ENCODE peak calls at places on chromosomes 5 and 9, in seven cellular contexts. D is MCF 10A, G is astrocyte of the spinal cord, F is Peyer's patch, E is natural killer cell, H is HepG2, J is coronary artery. C is an unnamed sample.

GRCh38 chr5:60668715-60669304 is 31.2 kb downstream of the DEPDC1B start:
- DNase-seq in D (peak; percentile 58), G (peak; percentile 48), F (no peak), E (no peak), H (peak; percentile 33), J (no peak), C (no peak)

GRCh38 chr5:52181403-52181802 is 606.3 kb upstream of the ITGA1 start:
- DNase-seq in D (no peak), G (no peak), F (no peak), E (no peak), H (no peak), J (no peak), C (no peak)

GRCh38 chr9:124869466-124869985 is 7.6 kb downstream of the ARPC5L start:
- DNase-seq in D (peak; percentile 33), G (no peak), F (peak; percentile 25), E (no peak), H (no peak), J (no peak), C (no peak)

GRCh38 chr5:153777681-153778080 is 261.0 kb downstream of the FAM114A2 start:
- DNase-seq in D (no peak), G (no peak), F (no peak), E (no peak), H (no peak), J (no peak), C (no peak)

GRCh38 chr9:17839744-17840143 is 260.9 kb downstream of the SH3GL2 start:
- DNase-seq in D (no peak), G (no peak), F (no peak), E (no peak), H (no peak), J (no peak), C (no peak)

GRCh38 chr5:177508837-177509236 is 789 bp downstream of the DOK3 start:
- DNase-seq in D (no peak), G (no peak), F (peak; percentile 59), E (no peak), H (no peak), J (no peak), C (no peak)

GRCh38 chr9:38621434-38622082 is 1.2 kb upstream of the ANKRD18A start:
- DNase-seq in D (peak; percentile 57), G (peak; percentile 38), F (no peak), E (no peak), H (peak; percentile 3), J (no peak), C (peak; percentile 25)

GRCh38 chr5:135324160-135324559 is 74.9 kb downstream of the MACROH2A1 start:
- DNase-seq in D (no peak), G (no peak), F (no peak), E (no peak), H (no peak), J (no peak), C (no peak)

GRCh38 chr5:6634327-6634713 is 1.1 kb downstream of the SRD5A1 start:
- DNase-seq in D (peak; percentile 11), G (peak; percentile 23), F (no peak), E (no peak), H (no peak), J (no peak), C (no peak)

GRCh38 chr5:113181409-113181808 is 204.8 kb downstream of the DCP2 start:
- DNase-seq in D (no peak), G (no peak), F (no peak), E (no peak), H (no peak), J (no peak), C (no peak)

GRCh38 chr5:140953234-140953633 is 13.0 kb upstream of the PCDHAC2 start:
- DNase-seq in D (no peak), G (no peak), F (no peak), E (no peak), H (no peak), J (no peak), C (no peak)

GRCh38 chr5:73497537-73498056 is 645 bp upstream of the BTF3 start:
- DNase-seq in D (no peak), G (no peak), F (no peak), E (no peak), H (no peak), J (no peak), C (no peak)

GRCh38 chr9:75064307-75065025 is 23.5 kb downstream of the NMRK1 start:
- DNase-seq in D (no peak), G (peak; percentile 61), F (no peak), E (no peak), H (no peak), J (no peak), C (no peak)

GRCh38 chr5:59863777-59864176 is 29.7 kb downstream of the PDE4D start:
- DNase-seq in D (no peak), G (peak; percentile 28), F (no peak), E (no peak), H (no peak), J (no peak), C (no peak)

GRCh38 chr5:149892594-149892993 is 52.0 kb downstream of the PDE6A start:
- DNase-seq in D (no peak), G (no peak), F (no peak), E (no peak), H (no peak), J (no peak), C (no peak)

GRCh38 chr5:78746990-78747389 is 98.4 kb upstream of the LHFPL2 start:
- DNase-seq in D (no peak), G (no peak), F (no peak), E (no peak), H (no peak), J (no peak), C (no peak)

GRCh38 chr9:24939099-24939850 is 393.6 kb upstream of the IZUMO3 start:
- DNase-seq in D (no peak), G (no peak), F (no peak), E (no peak), H (no peak), J (no peak), C (no peak)

GRCh38 chr9:2134391-2134790 is 119.2 kb downstream of the SMARCA2 start:
- DNase-seq in D (no peak), G (peak; percentile 12), F (no peak), E (no peak), H (no peak), J (no peak), C (no peak)

GRCh38 chr9:2127486-2127885 is 112.3 kb downstream of the SMARCA2 start:
- DNase-seq in D (peak; percentile 18), G (peak; percentile 73), F (no peak), E (no peak), H (no peak), J (no peak), C (no peak)

GRCh38 chr9:2128611-2129010 is 113.5 kb downstream of the SMARCA2 start:
- DNase-seq in D (no peak), G (no peak), F (no peak), E (no peak), H (no peak), J (no peak), C (no peak)

DNA sequence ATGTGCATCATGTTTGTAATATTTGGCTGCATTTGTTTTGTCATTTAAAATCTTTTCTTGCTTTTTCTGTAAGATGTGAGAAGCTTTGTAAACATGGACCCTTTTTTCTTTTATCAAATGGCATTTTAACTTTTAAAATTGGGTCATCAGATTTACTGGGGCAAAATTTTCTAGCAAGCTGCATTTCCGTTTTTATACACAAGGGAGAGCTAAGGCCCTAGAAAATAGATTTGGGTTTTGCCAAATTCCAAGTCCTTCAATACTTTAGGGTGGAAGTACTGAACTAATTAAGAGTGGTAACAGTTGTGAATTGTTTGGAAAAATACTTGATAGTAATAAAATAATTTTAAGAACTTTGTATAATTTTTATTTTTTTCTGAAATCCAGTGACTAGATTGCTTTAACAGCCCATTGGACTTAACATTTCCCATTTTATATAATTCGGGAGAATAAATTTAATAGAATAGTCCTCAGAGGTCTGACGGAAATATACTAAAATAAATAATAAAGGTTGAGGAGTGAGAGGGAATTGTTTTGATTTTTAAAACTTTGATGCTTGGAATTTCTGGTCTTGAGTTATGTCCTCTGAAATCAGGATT is 117.4 kb downstream of the SMARCA2 start:
- DNase-seq in D (peak; percentile 40), G (peak; percentile 53), F (no peak), E (no peak), H (no peak), J (no peak), C (no peak)
- TF ChIP-seq CTCF in D (peak; percentile 67), G (peak; percentile 76), F (peak; percentile 71), E (peak; percentile 72), H (peak; percentile 38), J (peak; percentile 35), C (peak; percentile 34)

DNA sequence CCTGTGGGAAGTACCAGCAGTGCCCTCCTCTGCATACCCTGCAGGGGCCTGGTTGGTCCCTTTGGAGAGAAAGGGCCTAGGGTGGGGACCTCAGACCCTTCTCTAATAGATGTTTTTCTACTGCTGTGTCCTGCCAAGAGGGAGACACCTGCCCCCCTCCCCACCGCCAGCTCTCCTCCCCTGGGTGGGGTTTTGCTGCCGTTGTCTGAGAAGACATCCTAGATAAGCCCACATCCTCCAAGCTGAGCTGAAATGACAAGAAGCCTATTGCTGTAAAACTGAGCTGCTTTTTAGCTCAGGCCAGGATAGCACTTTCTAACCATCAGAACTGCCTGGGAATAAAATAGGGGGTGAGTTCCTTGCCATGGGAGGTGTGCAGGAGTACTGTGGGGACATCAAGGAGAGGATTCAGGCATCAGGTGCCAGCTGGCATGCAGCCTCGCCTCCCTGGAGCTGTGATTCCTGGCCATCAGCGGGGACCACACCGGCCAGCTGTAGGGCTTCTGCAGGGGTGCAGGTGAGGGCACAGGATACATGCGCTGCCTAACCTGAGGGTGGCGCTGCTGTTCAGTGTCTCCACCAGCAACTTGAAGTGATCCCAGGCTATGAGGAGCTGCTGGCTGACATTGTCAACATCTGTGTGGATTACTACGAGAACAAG is 37.9 kb downstream of the CYFIP2 start:
- DNase-seq in D (no peak), G (no peak), F (no peak), E (no peak), H (no peak), J (no peak), C (no peak)
- TF ChIP-seq CTCF in D (peak; percentile 7), G (peak; percentile 5), F (no peak), E (no peak), H (peak; percentile 28), J (no peak), C (no peak)

GRCh38 chr5:100479079-100479688 is 56.0 kb upstream of the FAM174A start:
- DNase-seq in D (peak; percentile 76), G (peak; percentile 13), F (no peak), E (no peak), H (peak; percentile 45), J (no peak), C (peak; percentile 46)
- TF ChIP-seq CTCF in D (peak; percentile 74), G (peak; percentile 53), F (peak; percentile 56), E (no peak), H (peak; percentile 69), J (no peak), C (peak; percentile 65)

GRCh38 chr9:135148386-135148785 is 60.9 kb downstream of the OLFM1 start:
- DNase-seq in D (no peak), G (no peak), F (no peak), E (no peak), H (no peak), J (no peak), C (no peak)

GRCh38 chr9:135146766-135147472 is 59.5 kb downstream of the OLFM1 start:
- DNase-seq in D (no peak), G (no peak), F (no peak), E (no peak), H (no peak), J (no peak), C (no peak)

GRCh38 chr9:135149876-135150275 is 62.4 kb downstream of the OLFM1 start:
- DNase-seq in D (no peak), G (no peak), F (no peak), E (no peak), H (no peak), J (no peak), C (no peak)

GRCh38 chr9:135147473-135147805 is 60.0 kb downstream of the OLFM1 start:
- DNase-seq in D (no peak), G (no peak), F (no peak), E (no peak), H (no peak), J (no peak), C (no peak)

GRCh38 chr9:135147938-135148337 is 60.5 kb downstream of the OLFM1 start:
- DNase-seq in D (no peak), G (no peak), F (no peak), E (no peak), H (no peak), J (no peak), C (no peak)
- TF ChIP-seq CTCF in D (no peak), G (no peak), F (no peak), E (no peak), H (no peak), J (no peak), C (no peak)

C was measured in Calu3.